ENCODE peak calls at places on chromosomes 16 and 17, in five cellular contexts. M is transverse colon, B is endothelial cell of umbilical vein, U is SK-N-SH, Z is HL-60. Q is an unnamed sample.

GRCh38 chr16:50259334-50260205 is 6.8 kb upstream of the ADCY7 start:
- DNase-seq in M (peak; percentile 38), B (no peak), U (peak; percentile 53), Z (no peak), Q (no peak)

GRCh38 chr16:54693864-54694263 is 236.8 kb upstream of the IRX5 start:
- DNase-seq in M (no peak), B (no peak), U (no peak), Z (no peak), Q (no peak)

GRCh38 chr16:67425046-67425445 is 5.9 kb upstream of the HSD11B2 start:
- DNase-seq in M (no peak), B (no peak), U (no peak), Z (no peak), Q (no peak)

GRCh38 chr17:39757931-39758873 is 20.5 kb downstream of the GRB7 start:
- DNase-seq in M (peak; percentile 26), B (no peak), U (no peak), Z (no peak), Q (no peak)

GRCh38 chr17:17151055-17151454 is 55.1 kb downstream of the PLD6 start:
- DNase-seq in M (no peak), B (peak; percentile 59), U (no peak), Z (no peak), Q (no peak)

GRCh38 chr16:11202260-11203091 is 53.5 kb downstream of the SOCS1 start:
- DNase-seq in M (no peak), B (no peak), U (no peak), Z (no peak), Q (no peak)

GRCh38 chr16:11072420-11073153 is 128.2 kb downstream of the CLEC16A start:
- DNase-seq in M (no peak), B (no peak), U (no peak), Z (no peak), Q (no peak)

GRCh38 chr17:3852561-3852960 is 6.5 kb upstream of the NCBP3 start:
- DNase-seq in M (no peak), B (no peak), U (no peak), Z (no peak), Q (no peak)

GRCh38 chr17:60717814-60718213 is 40.2 kb downstream of the BCAS3 start:
- DNase-seq in M (no peak), B (no peak), U (no peak), Z (no peak), Q (no peak)

GRCh38 chr17:41717408-41718286 is 5.5 kb downstream of the GAST start:
- DNase-seq in M (no peak), B (peak; percentile 18), U (no peak), Z (no peak), Q (no peak)

GRCh38 chr16:60655514-60656153 is 1380.6 kb downstream of the CDH8 start:
- DNase-seq in M (no peak), B (no peak), U (no peak), Z (no peak), Q (no peak)

GRCh38 chr16:81601601-81602251 is 157.1 kb downstream of the CMIP start:
- DNase-seq in M (no peak), B (peak; percentile 52), U (peak; percentile 48), Z (no peak), Q (no peak)

GRCh38 chr17:43874293-43874692 is 27.3 kb downstream of the CD300LG start:
- DNase-seq in M (peak; percentile 82), B (no peak), U (no peak), Z (no peak), Q (no peak)

GRCh38 chr17:57255776-57256681 is at the start of gene MSI2:
- DNase-seq in M (peak; percentile 96), B (peak; percentile 59), U (peak; percentile 97), Z (peak; percentile 59), Q (peak; percentile 87)
- TF ChIP-seq POLR2AphosphoS5 in M (peak; percentile 7), B (no peak), U (no peak), Z (no peak), Q (peak; percentile 54)

GRCh38 chr17:78739331-78739853 is 42.7 kb downstream of the CYTH1 start:
- DNase-seq in M (no peak), B (no peak), U (no peak), Z (no peak), Q (no peak)
- H3K4me3 ChIP-seq in M (no peak overlapping the region), B (no peak overlapping the region), U (no peak overlapping the region), Z (no peak overlapping the region), Q (no peak overlapping the region)

DNA sequence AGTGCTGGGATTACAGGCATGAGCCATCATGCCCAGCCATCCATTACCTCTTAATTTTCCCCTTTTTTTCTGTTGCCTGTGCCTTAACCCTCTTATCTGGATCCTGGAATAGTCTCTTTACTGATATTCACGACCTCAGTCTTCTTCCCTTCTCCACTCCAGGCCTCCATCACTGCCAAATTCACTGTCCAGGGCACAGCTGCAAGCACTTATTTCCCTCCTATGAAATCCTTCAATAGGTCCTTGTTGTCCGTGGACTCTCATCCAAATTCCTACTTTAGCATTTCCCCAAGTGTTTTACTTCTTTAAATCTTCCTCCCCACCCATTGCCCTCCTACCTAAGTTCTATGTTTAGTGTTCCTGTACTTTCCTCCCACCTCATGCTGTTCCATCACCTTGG is 35.5 kb downstream of the FAM20A start:
- DNase-seq in M (no peak), B (no peak), U (no peak), Z (no peak), Q (no peak)
- TF ChIP-seq POLR2AphosphoS5 in M (no peak), B (no peak), U (no peak), Z (no peak), Q (no peak)

GRCh38 chr17:73284906-73285602 is 23.4 kb upstream of the CPSF4L start:
- DNase-seq in M (no peak), B (no peak), U (peak; percentile 82), Z (no peak), Q (no peak)
- H3K4me3 ChIP-seq in M (no peak overlapping the region), B (no peak overlapping the region), U (no peak overlapping the region), Z (no peak overlapping the region), Q (no peak overlapping the region)

GRCh38 chr17:76386966-76387765 is 2.8 kb downstream of the SPHK1 start:
- DNase-seq in M (no peak), B (no peak), U (no peak), Z (no peak), Q (no peak)
- TF ChIP-seq POLR2AphosphoS5 in M (no peak), B (no peak), U (peak; percentile 14), Z (no peak), Q (no peak)

DNA sequence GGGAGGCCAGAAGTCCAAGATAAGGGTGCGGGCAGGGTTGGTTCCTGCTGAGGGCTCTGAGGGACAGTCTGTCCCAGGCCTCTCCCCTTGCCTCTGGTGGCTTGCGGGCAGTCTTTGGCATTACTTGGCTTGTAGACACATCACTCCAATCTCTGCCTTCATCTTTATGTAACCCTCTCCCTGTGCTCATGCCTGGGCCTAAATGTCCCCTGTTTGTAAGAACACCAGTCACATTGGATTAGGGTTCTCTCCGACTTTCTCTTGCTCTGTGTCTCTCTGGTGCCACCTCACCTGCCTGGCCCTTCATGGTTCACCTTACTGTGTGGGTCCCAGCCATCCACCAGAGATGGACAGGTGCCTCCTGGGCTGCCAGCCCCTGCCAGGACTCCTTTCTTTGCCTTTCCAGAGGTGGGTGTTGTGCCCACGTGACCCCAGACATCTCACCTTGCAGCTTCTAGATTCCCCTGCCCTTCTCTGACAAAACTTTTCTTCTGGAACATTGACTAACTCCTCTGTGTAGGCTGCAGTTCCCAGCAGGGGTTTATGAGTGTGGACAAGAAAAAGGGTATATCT is 205.8 kb downstream of the MSI2 start:
- DNase-seq in M (no peak), B (no peak), U (no peak), Z (no peak), Q (no peak)
- H3K4me3 ChIP-seq in M (no peak overlapping the region), B (no peak overlapping the region), U (no peak overlapping the region), Z (no peak overlapping the region), Q (no peak overlapping the region)

DNA sequence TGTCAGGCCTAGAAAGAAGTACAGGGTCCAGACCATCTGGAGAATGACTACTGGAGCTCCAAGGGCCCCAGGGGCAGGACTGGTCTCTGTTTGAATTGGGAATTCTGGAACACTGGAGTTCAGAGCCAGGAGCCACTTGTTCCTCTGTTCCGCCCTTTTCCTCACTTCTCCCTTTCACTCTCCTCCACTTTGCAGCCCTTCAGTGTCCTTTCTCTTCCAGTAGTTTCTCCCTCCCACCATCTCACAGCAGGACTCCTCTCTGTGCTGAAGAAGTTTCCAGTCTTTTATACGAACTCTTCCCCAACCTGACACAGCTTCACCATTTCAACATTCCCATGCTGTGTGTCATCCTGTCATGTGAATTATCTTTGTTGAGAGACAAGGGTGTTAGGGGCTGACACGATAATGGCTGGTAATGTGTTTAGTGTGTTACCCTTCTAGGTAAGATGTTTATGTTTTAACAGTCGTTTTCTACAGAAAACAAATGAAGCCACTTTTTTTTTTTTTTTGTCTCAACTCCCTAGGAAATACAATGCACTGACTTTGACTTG is 180.3 kb upstream of the MYOCD start:
- DNase-seq in M (no peak), B (no peak), U (no peak), Z (no peak), Q (no peak)
- TF ChIP-seq POLR2AphosphoS5 in M (no peak), B (no peak), U (no peak), Z (no peak), Q (no peak)

DNA sequence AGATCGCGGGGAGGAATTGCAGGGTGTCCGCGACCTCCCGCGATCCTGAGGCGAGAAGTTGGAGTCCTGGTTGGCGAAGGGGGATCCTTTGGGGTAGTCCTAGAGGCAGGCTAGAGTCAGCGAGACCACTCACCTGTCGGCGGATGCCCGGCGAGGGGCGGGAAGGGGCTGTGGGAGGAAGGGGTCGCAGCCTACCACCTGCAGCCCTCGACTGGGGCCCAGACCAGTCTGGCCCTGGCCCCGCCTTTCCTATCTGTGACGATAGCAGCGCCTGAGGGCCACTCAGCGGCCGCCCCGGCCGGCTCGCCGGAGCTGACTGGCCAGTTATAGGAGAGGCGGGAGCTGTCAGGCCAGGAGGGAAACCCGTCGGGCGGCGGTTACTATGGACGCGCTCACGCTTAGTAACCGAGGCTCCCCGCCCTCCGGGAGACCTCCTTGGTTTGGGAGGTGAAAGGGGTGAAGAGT is at the start of gene TEKT3:
- DNase-seq in M (peak; percentile 89), B (peak; percentile 57), U (peak; percentile 94), Z (no peak), Q (peak; percentile 83)
- H3K4me3 ChIP-seq in M (peak within 1 kb of the TSS; percentile 19), B (peak within 1 kb of the TSS; percentile 5), U (peak within 1 kb of the TSS; percentile 63), Z (no peak within 1 kb of the TSS), Q (peak within 1 kb of the TSS; percentile 53)

GRCh38 chr17:48618366-48618896 is 3.3 kb upstream of the HOXB8 start:
- DNase-seq in M (peak; percentile 94), B (peak; percentile 83), U (peak; percentile 98), Z (peak; percentile 50), Q (peak; percentile 94)
- TF ChIP-seq POLR2AphosphoS5 in M (no peak), B (no peak), U (no peak), Z (no peak), Q (no peak)

Q was measured in breast epithelium.